ENCODE peak calls at places on chromosomes 7 and 10, in six cellular contexts. O is COR-L47; Z is psoas muscle; W is activated naive CD8-positive, alpha-beta T cell treated with anti-CD3 and anti-CD28 coated beads, Interleukin-2, amount 50 U/mL, for 24 hours; F is dorsolateral prefrontal cortex; G is ACHN. K is an unnamed sample.

GRCh38 chr7:149104214-149104613 is 13.7 kb upstream of the ZNF786 start:
- DNase-seq in O (no peak), Z (no peak), W (no peak), F (no peak), G (no peak), K (no peak)

GRCh38 chr7:95609277-95609971 is 13.1 kb upstream of the PDK4 start:
- DNase-seq in O (peak), Z (no peak), W (no peak), F (no peak), G (no peak), K (no peak)

GRCh38 chr7:38548605-38549004 is 82.6 kb downstream of the AMPH start:
- DNase-seq in O (no peak), Z (no peak), W (no peak), F (no peak), G (no peak), K (no peak)

GRCh38 chr7:125055376-125055775 is 125.8 kb upstream of the POT1 start:
- DNase-seq in O (no peak), Z (no peak), W (no peak), F (no peak), G (no peak), K (no peak)

GRCh38 chr10:84541289-84541637 is 212.9 kb downstream of the CCSER2 start:
- DNase-seq in O (no peak), Z (no peak), W (no peak), F (no peak), G (peak), K (no peak)

GRCh38 chr10:109898666-109899577 is 24.4 kb downstream of the XPNPEP1 start:
- DNase-seq in O (no peak), Z (no peak), W (no peak), F (no peak), G (no peak), K (peak)

GRCh38 chr10:123991622-123992570 is 100.3 kb upstream of the CPXM2 start:
- DNase-seq in O (no peak), Z (no peak), W (no peak), F (no peak), G (no peak), K (no peak)

GRCh38 chr7:45072131-45073030 is 16.4 kb downstream of the NACAD start:
- DNase-seq in O (no peak), Z (no peak), W (no peak), F (no peak), G (no peak), K (no peak)

GRCh38 chr7:94376281-94376680 is 18.4 kb upstream of the COL1A2 start:
- DNase-seq in O (no peak), Z (no peak), W (no peak), F (no peak), G (no peak), K (no peak)

GRCh38 chr7:43790006-43790405 is 31.5 kb downstream of the BLVRA start:
- DNase-seq in O (no peak), Z (no peak), W (no peak), F (no peak), G (no peak), K (no peak)

GRCh38 chr7:151017953-151018420 is 6.3 kb downstream of the ATG9B start:
- DNase-seq in O (peak), Z (peak), W (peak), F (peak), G (peak), K (peak)

GRCh38 chr10:87816163-87816841 is 1.7 kb downstream of the ATAD1 start:
- DNase-seq in O (no peak), Z (no peak), W (no peak), F (no peak), G (peak), K (no peak)

GRCh38 chr7:133796778-133797177 is 330.4 kb upstream of the LRGUK start:
- DNase-seq in O (no peak), Z (no peak), W (no peak), F (no peak), G (no peak), K (no peak)

GRCh38 chr10:126702181-126702580 is 31.7 kb upstream of the C10orf90 start:
- DNase-seq in O (no peak), Z (no peak), W (no peak), F (no peak), G (no peak), K (no peak)

GRCh38 chr7:6691609-6692106 is 15.1 kb downstream of the ZNF12 start:
- DNase-seq in O (no peak), Z (no peak), W (no peak), F (no peak), G (peak), K (no peak)

GRCh38 chr10:29731760-29732159 is 97.0 kb upstream of the SVIL start:
- DNase-seq in O (no peak), Z (no peak), W (no peak), F (no peak), G (no peak), K (no peak)

GRCh38 chr7:123747620-123748141 is 1.1 kb downstream of the WASL start:
- DNase-seq in O (peak), Z (peak), W (peak), F (no peak), G (peak), K (peak)

GRCh38 chr7:157961731-157962457 is 625.1 kb downstream of the DNAJB6 start:
- DNase-seq in O (no peak), Z (no peak), W (no peak), F (no peak), G (no peak), K (no peak)

GRCh38 chr7:2894118-2894940 is 50.2 kb upstream of the GNA12 start:
- DNase-seq in O (peak), Z (no peak), W (peak), F (no peak), G (no peak), K (no peak)

GRCh38 chr7:132251327-132251659 is 325.0 kb downstream of the PLXNA4 start:
- DNase-seq in O (peak), Z (peak), W (no peak), F (peak), G (no peak), K (peak)

GRCh38 chr7:66741706-66742053 is 1.1 kb downstream of the RABGEF1 start:
- DNase-seq in O (no peak), Z (no peak), W (no peak), F (no peak), G (peak), K (no peak)

GRCh38 chr10:103708627-103709288 is 146.6 kb downstream of the SH3PXD2A start:
- DNase-seq in O (no peak), Z (no peak), W (no peak), F (no peak), G (no peak), K (no peak)